ENCODE peak calls at places on chromosomes 7 and 10, in eight cellular contexts. One of them, this sample, is unnamed.

GRCh38 chr10:61897671-61898434 is 3.6 kb upstream of the ARID5B start:
- DNase-seq in activated T-cell treated with anti-CD3 and anti-CD28 coated beads for 1 hour: no peak
- DNase-seq in astrocyte: peak
- DNase-seq in anterior cingulate cortex: peak
- DNase-seq in fibroblast of mammary gland: peak
- DNase-seq in iPS-NIHi11: peak
- DNase-seq in NCI-H774: no peak
- DNase-seq in hepatic stellate cell: peak
- DNase-seq in this sample: no peak

GRCh38 chr7:87375647-87376435 is 30.4 kb downstream of the CROT start:
- DNase-seq in NCI-H774: no peak
- DNase-seq in hepatic stellate cell: no peak
- DNase-seq in anterior cingulate cortex: no peak
- DNase-seq in fibroblast of mammary gland: no peak
- DNase-seq in astrocyte: no peak
- DNase-seq in activated T-cell treated with anti-CD3 and anti-CD28 coated beads for 1 hour: no peak
- DNase-seq in iPS-NIHi11: no peak
- DNase-seq in this sample: no peak

GRCh38 chr10:92847185-92847864 is 995 bp upstream of the EXOC6 start:
- DNase-seq in anterior cingulate cortex: no peak
- DNase-seq in astrocyte: no peak
- DNase-seq in fibroblast of mammary gland: peak
- DNase-seq in iPS-NIHi11: no peak
- DNase-seq in activated T-cell treated with anti-CD3 and anti-CD28 coated beads for 1 hour: no peak
- DNase-seq in hepatic stellate cell: no peak
- DNase-seq in NCI-H774: peak
- DNase-seq in this sample: peak

GRCh38 chr7:151033864-151034249 is 5.6 kb downstream of the ABCB8 start:
- DNase-seq in astrocyte: no peak
- DNase-seq in activated T-cell treated with anti-CD3 and anti-CD28 coated beads for 1 hour: no peak
- DNase-seq in iPS-NIHi11: no peak
- DNase-seq in NCI-H774: no peak
- DNase-seq in anterior cingulate cortex: no peak
- DNase-seq in hepatic stellate cell: no peak
- DNase-seq in fibroblast of mammary gland: no peak
- DNase-seq in this sample: no peak

GRCh38 chr7:151251328-151251925 is 2.9 kb upstream of the SMARCD3 start:
- DNase-seq in fibroblast of mammary gland: peak
- DNase-seq in activated T-cell treated with anti-CD3 and anti-CD28 coated beads for 1 hour: no peak
- DNase-seq in NCI-H774: peak
- DNase-seq in hepatic stellate cell: peak
- DNase-seq in iPS-NIHi11: no peak
- DNase-seq in anterior cingulate cortex: peak
- DNase-seq in astrocyte: peak
- DNase-seq in this sample: peak

GRCh38 chr7:99560834-99561734 is 2.6 kb downstream of the ZNF655 start:
- DNase-seq in hepatic stellate cell: no peak
- DNase-seq in iPS-NIHi11: no peak
- DNase-seq in astrocyte: no peak
- DNase-seq in NCI-H774: no peak
- DNase-seq in activated T-cell treated with anti-CD3 and anti-CD28 coated beads for 1 hour: no peak
- DNase-seq in fibroblast of mammary gland: no peak
- DNase-seq in anterior cingulate cortex: no peak
- DNase-seq in this sample: no peak

GRCh38 chr7:128378637-128379036 is 17.1 kb upstream of the PRRT4 start:
- DNase-seq in fibroblast of mammary gland: no peak
- DNase-seq in anterior cingulate cortex: no peak
- DNase-seq in astrocyte: no peak
- DNase-seq in iPS-NIHi11: no peak
- DNase-seq in activated T-cell treated with anti-CD3 and anti-CD28 coated beads for 1 hour: no peak
- DNase-seq in NCI-H774: no peak
- DNase-seq in hepatic stellate cell: no peak
- DNase-seq in this sample: no peak

GRCh38 chr10:46226232-46226631 is 60.6 kb upstream of the ANTXRL start:
- DNase-seq in iPS-NIHi11: no peak
- DNase-seq in fibroblast of mammary gland: no peak
- DNase-seq in anterior cingulate cortex: no peak
- DNase-seq in hepatic stellate cell: no peak
- DNase-seq in NCI-H774: no peak
- DNase-seq in activated T-cell treated with anti-CD3 and anti-CD28 coated beads for 1 hour: no peak
- DNase-seq in astrocyte: no peak
- DNase-seq in this sample: no peak

GRCh38 chr7:143519411-143520131 is 41.9 kb downstream of the TAS2R41 start:
- DNase-seq in NCI-H774: no peak
- DNase-seq in anterior cingulate cortex: no peak
- DNase-seq in activated T-cell treated with anti-CD3 and anti-CD28 coated beads for 1 hour: no peak
- DNase-seq in fibroblast of mammary gland: peak
- DNase-seq in astrocyte: peak
- DNase-seq in hepatic stellate cell: no peak
- DNase-seq in iPS-NIHi11: no peak
- DNase-seq in this sample: no peak

GRCh38 chr7:105972276-105972675 is 9.2 kb downstream of the CDHR3 start:
- DNase-seq in NCI-H774: no peak
- DNase-seq in hepatic stellate cell: no peak
- DNase-seq in astrocyte: no peak
- DNase-seq in activated T-cell treated with anti-CD3 and anti-CD28 coated beads for 1 hour: no peak
- DNase-seq in anterior cingulate cortex: no peak
- DNase-seq in fibroblast of mammary gland: no peak
- DNase-seq in iPS-NIHi11: no peak
- DNase-seq in this sample: no peak

GRCh38 chr7:33762153-33762902 is 143.0 kb upstream of the BMPER start:
- DNase-seq in fibroblast of mammary gland: peak
- DNase-seq in iPS-NIHi11: no peak
- DNase-seq in astrocyte: no peak
- DNase-seq in hepatic stellate cell: no peak
- DNase-seq in activated T-cell treated with anti-CD3 and anti-CD28 coated beads for 1 hour: no peak
- DNase-seq in NCI-H774: no peak
- DNase-seq in anterior cingulate cortex: no peak
- DNase-seq in this sample: no peak

GRCh38 chr7:82164813-82165212 is 278.8 kb downstream of the CACNA2D1 start:
- DNase-seq in NCI-H774: peak
- DNase-seq in fibroblast of mammary gland: peak
- DNase-seq in anterior cingulate cortex: peak
- DNase-seq in astrocyte: peak
- DNase-seq in hepatic stellate cell: peak
- DNase-seq in iPS-NIHi11: peak
- DNase-seq in activated T-cell treated with anti-CD3 and anti-CD28 coated beads for 1 hour: no peak
- DNase-seq in this sample: no peak

GRCh38 chr7:155962191-155962967 is 150.1 kb upstream of the SHH start:
- DNase-seq in NCI-H774: no peak
- DNase-seq in iPS-NIHi11: no peak
- DNase-seq in fibroblast of mammary gland: peak
- DNase-seq in hepatic stellate cell: no peak
- DNase-seq in activated T-cell treated with anti-CD3 and anti-CD28 coated beads for 1 hour: no peak
- DNase-seq in astrocyte: peak
- DNase-seq in anterior cingulate cortex: no peak
- DNase-seq in this sample: peak

GRCh38 chr10:35872666-35873065 is 230.6 kb upstream of the FZD8 start:
- DNase-seq in iPS-NIHi11: no peak
- DNase-seq in anterior cingulate cortex: no peak
- DNase-seq in hepatic stellate cell: no peak
- DNase-seq in NCI-H774: no peak
- DNase-seq in astrocyte: no peak
- DNase-seq in activated T-cell treated with anti-CD3 and anti-CD28 coated beads for 1 hour: no peak
- DNase-seq in fibroblast of mammary gland: no peak
- DNase-seq in this sample: no peak

GRCh38 chr10:42952931-42953683 is 123.8 kb upstream of the RET start:
- DNase-seq in iPS-NIHi11: no peak
- DNase-seq in activated T-cell treated with anti-CD3 and anti-CD28 coated beads for 1 hour: no peak
- DNase-seq in NCI-H774: no peak
- DNase-seq in astrocyte: no peak
- DNase-seq in hepatic stellate cell: no peak
- DNase-seq in fibroblast of mammary gland: no peak
- DNase-seq in anterior cingulate cortex: no peak
- DNase-seq in this sample: no peak

GRCh38 chr10:95552680-95553342 is 8.4 kb downstream of the SORBS1 start:
- DNase-seq in hepatic stellate cell: no peak
- DNase-seq in fibroblast of mammary gland: no peak
- DNase-seq in NCI-H774: no peak
- DNase-seq in iPS-NIHi11: peak
- DNase-seq in astrocyte: no peak
- DNase-seq in anterior cingulate cortex: no peak
- DNase-seq in activated T-cell treated with anti-CD3 and anti-CD28 coated beads for 1 hour: no peak
- DNase-seq in this sample: no peak

GRCh38 chr7:137206770-137207169 is 136.8 kb downstream of the PTN start:
- DNase-seq in activated T-cell treated with anti-CD3 and anti-CD28 coated beads for 1 hour: no peak
- DNase-seq in NCI-H774: no peak
- DNase-seq in hepatic stellate cell: no peak
- DNase-seq in fibroblast of mammary gland: no peak
- DNase-seq in iPS-NIHi11: no peak
- DNase-seq in astrocyte: no peak
- DNase-seq in anterior cingulate cortex: no peak
- DNase-seq in this sample: no peak

GRCh38 chr7:152459724-152460251 is 24.0 kb upstream of the KMT2C start:
- DNase-seq in NCI-H774: no peak
- DNase-seq in iPS-NIHi11: no peak
- DNase-seq in astrocyte: no peak
- DNase-seq in anterior cingulate cortex: no peak
- DNase-seq in activated T-cell treated with anti-CD3 and anti-CD28 coated beads for 1 hour: no peak
- DNase-seq in fibroblast of mammary gland: no peak
- DNase-seq in hepatic stellate cell: no peak
- DNase-seq in this sample: peak

GRCh38 chr7:51569176-51569575 is 252.6 kb upstream of the COBL start:
- DNase-seq in hepatic stellate cell: no peak
- DNase-seq in NCI-H774: no peak
- DNase-seq in astrocyte: no peak
- DNase-seq in activated T-cell treated with anti-CD3 and anti-CD28 coated beads for 1 hour: no peak
- DNase-seq in anterior cingulate cortex: no peak
- DNase-seq in iPS-NIHi11: no peak
- DNase-seq in fibroblast of mammary gland: no peak
- DNase-seq in this sample: no peak

GRCh38 chr10:130025326-130025725 is 61.3 kb upstream of the EBF3 start:
- DNase-seq in activated T-cell treated with anti-CD3 and anti-CD28 coated beads for 1 hour: no peak
- DNase-seq in NCI-H774: no peak
- DNase-seq in anterior cingulate cortex: no peak
- DNase-seq in astrocyte: no peak
- DNase-seq in iPS-NIHi11: no peak
- DNase-seq in hepatic stellate cell: no peak
- DNase-seq in fibroblast of mammary gland: no peak
- DNase-seq in this sample: no peak

GRCh38 chr10:44860811-44861751 is 50.1 kb upstream of the TMEM72 start:
- DNase-seq in anterior cingulate cortex: no peak
- DNase-seq in activated T-cell treated with anti-CD3 and anti-CD28 coated beads for 1 hour: no peak
- DNase-seq in NCI-H774: no peak
- DNase-seq in iPS-NIHi11: no peak
- DNase-seq in hepatic stellate cell: peak
- DNase-seq in astrocyte: peak
- DNase-seq in fibroblast of mammary gland: peak
- DNase-seq in this sample: peak

GRCh38 chr7:1713502-1714484 is 43.7 kb downstream of the ELFN1 start:
- DNase-seq in NCI-H774: peak
- DNase-seq in fibroblast of mammary gland: no peak
- DNase-seq in iPS-NIHi11: peak
- DNase-seq in hepatic stellate cell: no peak
- DNase-seq in activated T-cell treated with anti-CD3 and anti-CD28 coated beads for 1 hour: no peak
- DNase-seq in astrocyte: no peak
- DNase-seq in anterior cingulate cortex: no peak
- DNase-seq in this sample: no peak

GRCh38 chr7:137480824-137481365 is 137.4 kb upstream of the PTN start:
- DNase-seq in hepatic stellate cell: no peak
- DNase-seq in astrocyte: no peak
- DNase-seq in activated T-cell treated with anti-CD3 and anti-CD28 coated beads for 1 hour: no peak
- DNase-seq in anterior cingulate cortex: no peak
- DNase-seq in iPS-NIHi11: no peak
- DNase-seq in NCI-H774: no peak
- DNase-seq in fibroblast of mammary gland: peak
- DNase-seq in this sample: no peak

GRCh38 chr7:33760146-33760545 is 145.2 kb upstream of the BMPER start:
- DNase-seq in NCI-H774: no peak
- DNase-seq in activated T-cell treated with anti-CD3 and anti-CD28 coated beads for 1 hour: no peak
- DNase-seq in astrocyte: no peak
- DNase-seq in fibroblast of mammary gland: no peak
- DNase-seq in hepatic stellate cell: no peak
- DNase-seq in iPS-NIHi11: no peak
- DNase-seq in anterior cingulate cortex: no peak
- DNase-seq in this sample: no peak

GRCh38 chr10:92822060-92822634 is 26.2 kb upstream of the EXOC6 start:
- DNase-seq in iPS-NIHi11: peak
- DNase-seq in fibroblast of mammary gland: peak
- DNase-seq in activated T-cell treated with anti-CD3 and anti-CD28 coated beads for 1 hour: no peak
- DNase-seq in NCI-H774: no peak
- DNase-seq in anterior cingulate cortex: no peak
- DNase-seq in astrocyte: peak
- DNase-seq in hepatic stellate cell: peak
- DNase-seq in this sample: peak

GRCh38 chr7:55019691-55020480 is 1.1 kb downstream of the EGFR start:
- DNase-seq in activated T-cell treated with anti-CD3 and anti-CD28 coated beads for 1 hour: no peak
- DNase-seq in hepatic stellate cell: peak
- DNase-seq in iPS-NIHi11: peak
- DNase-seq in astrocyte: no peak
- DNase-seq in anterior cingulate cortex: no peak
- DNase-seq in NCI-H774: no peak
- DNase-seq in fibroblast of mammary gland: no peak
- DNase-seq in this sample: peak

This sample was measured in PC-9.